ENCODE peak calls at places on chromosome 20, in eight cellular contexts. S is T-cell; X is activated T-helper 1 cell treated with anti-CD3 and anti-CD28 coated beads, Interleukin-2, amount 50 U/mL, for 16 hours; Y is stimulated activated CD4-positive, alpha-beta T cell treated with anti-CD3 and anti-CD28 coated beads, Interleukin-15, amount 100 ng/mL, for 1 hour; D is lung microvascular endothelial cell; P is activated T-cell treated with anti-CD3 and anti-CD28 coated beads, Interleukin-2, amount 50 U/mL, for 72 hours; F is activated CD8-positive, alpha-beta T cell treated with anti-CD3 and anti-CD28 coated beads for 36 hours; I is SK-N-SH. E is an unnamed sample.

GRCh38 chr20:59933849-59934585 is 580 bp upstream of the SYCP2 start:
- DNase-seq in S (peak), X (peak), Y (peak), D (peak), P (peak), F (peak), I (peak), E (peak)

GRCh38 chr20:33827629-33828325 is 16.6 kb downstream of the CHMP4B start:
- DNase-seq in S (no peak), X (no peak), Y (no peak), D (no peak), P (no peak), F (no peak), I (no peak), E (no peak)

GRCh38 chr20:48594533-48594932 is 233.3 kb downstream of the PREX1 start:
- DNase-seq in S (no peak), X (no peak), Y (no peak), D (no peak), P (no peak), F (no peak), I (no peak), E (no peak)

GRCh38 chr20:21714297-21715192 is 9.1 kb downstream of the PAX1 start:
- DNase-seq in S (no peak), X (no peak), Y (no peak), D (no peak), P (no peak), F (no peak), I (no peak), E (peak)

GRCh38 chr20:56808119-56808725 is 179.1 kb downstream of the TFAP2C start:
- DNase-seq in S (no peak), X (no peak), Y (no peak), D (no peak), P (no peak), F (no peak), I (no peak), E (no peak)

GRCh38 chr20:2798814-2799213 is 1.6 kb downstream of the CPXM1 start:
- DNase-seq in S (no peak), X (no peak), Y (no peak), D (no peak), P (no peak), F (no peak), I (peak), E (peak)

GRCh38 chr20:53711333-53712211 is 117.9 kb upstream of the ZNF217 start:
- DNase-seq in S (no peak), X (no peak), Y (no peak), D (peak), P (no peak), F (peak), I (no peak), E (peak)

GRCh38 chr20:5309971-5310370 is 6.8 kb downstream of the PROKR2 start:
- DNase-seq in S (no peak), X (no peak), Y (no peak), D (no peak), P (no peak), F (no peak), I (no peak), E (no peak)

GRCh38 chr20:36861875-36862801 is 13.8 kb upstream of the TLDC2 start:
- DNase-seq in S (no peak), X (no peak), Y (no peak), D (peak), P (no peak), F (no peak), I (peak), E (peak)

GRCh38 chr20:59933296-59933848 is at the start of gene SYCP2:
- DNase-seq in S (peak), X (peak), Y (peak), D (peak), P (peak), F (peak), I (peak), E (peak)

GRCh38 chr20:2006452-2007381 is 12.9 kb upstream of the PDYN start:
- DNase-seq in S (no peak), X (no peak), Y (no peak), D (peak), P (peak), F (peak), I (peak), E (peak)

E was measured in GM23338.